ENCODE peak calls at places on chromosomes 2 and 18, in seven cellular contexts. C, B, H, O, Q, P and S are unnamed samples.

GRCh38 chr18:51668101-51668500 is 470.6 kb upstream of the MEX3C start:
- DNase-seq in Q (no peak), O (no peak), B (peak), P (no peak), C (no peak), H (no peak), S (peak)

GRCh38 chr2:84152471-84152870 is 306.6 kb downstream of the SUCLG1 start:
- DNase-seq in P (no peak), C (no peak), B (no peak), H (no peak), O (no peak), Q (no peak), S (no peak)

GRCh38 chr2:238101891-238102841 is 2.0 kb downstream of the ESPNL start:
- DNase-seq in P (no peak), Q (peak), H (no peak), C (no peak), O (no peak), B (no peak), S (no peak)

GRCh38 chr2:120293991-120294329 is 41.3 kb downstream of the RALB start:
- DNase-seq in C (no peak), B (no peak), Q (no peak), O (no peak), P (no peak), H (no peak), S (no peak)

GRCh38 chr2:32424739-32425138 is 67.9 kb downstream of the BIRC6 start:
- DNase-seq in B (no peak), O (no peak), H (no peak), C (no peak), Q (no peak), P (no peak), S (no peak)

GRCh38 chr2:202016579-202017227 is 17.0 kb upstream of the FZD7 start:
- DNase-seq in Q (no peak), P (peak), H (no peak), B (no peak), O (peak), C (no peak), S (no peak)

GRCh38 chr2:230054079-230054478 is 14.6 kb downstream of the SLC16A14 start:
- DNase-seq in C (no peak), P (no peak), H (no peak), O (no peak), Q (no peak), B (no peak), S (no peak)

GRCh38 chr18:79614211-79615028 is 65.2 kb upstream of the CTDP1 start:
- DNase-seq in C (peak), P (peak), H (peak), B (no peak), O (no peak), Q (peak), S (no peak)

GRCh38 chr2:76978064-76978463 is 544.1 kb downstream of the LRRTM4 start:
- DNase-seq in H (no peak), Q (no peak), B (no peak), P (no peak), C (no peak), O (no peak), S (no peak)

GRCh38 chr18:55334875-55335274 is 253.1 kb downstream of the TCF4 start:
- DNase-seq in P (peak), B (no peak), Q (peak), C (no peak), H (no peak), O (no peak), S (peak)

GRCh38 chr2:52571380-52572347 is 1195.9 kb upstream of the CHAC2 start:
- DNase-seq in B (no peak), P (no peak), C (no peak), H (peak), Q (no peak), O (no peak), S (no peak)

GRCh38 chr2:68185541-68186164 is 28.0 kb downstream of the PNO1 start:
- DNase-seq in O (no peak), C (no peak), B (peak), P (peak), Q (no peak), H (no peak), S (no peak)

GRCh38 chr2:46802665-46803550 is 112.7 kb downstream of the MCFD2 start:
- DNase-seq in H (no peak), P (no peak), C (peak), Q (no peak), O (peak), B (no peak), S (no peak)

GRCh38 chr18:35968278-35968880 is 4.1 kb upstream of the RMP24 start:
- DNase-seq in P (no peak), C (no peak), H (no peak), O (peak), Q (no peak), B (no peak), S (no peak)

GRCh38 chr2:141728142-141728541 is 402.7 kb downstream of the LRP1B start:
- DNase-seq in B (no peak), P (no peak), C (no peak), O (no peak), H (no peak), Q (no peak), S (no peak)

GRCh38 chr2:198957183-198957582 is 500.6 kb downstream of the SATB2 start:
- DNase-seq in P (no peak), O (no peak), B (no peak), C (no peak), H (no peak), Q (no peak), S (no peak)

GRCh38 chr2:70851704-70852103 is 16.1 kb upstream of the CD207 start:
- DNase-seq in Q (no peak), C (no peak), B (no peak), P (no peak), O (no peak), H (no peak), S (no peak)

GRCh38 chr2:31406593-31407385 is 7.8 kb downstream of the XDH start:
- DNase-seq in P (no peak), H (no peak), Q (no peak), O (no peak), C (no peak), B (no peak), S (no peak)

GRCh38 chr2:31335921-31336570 is 78.5 kb downstream of the XDH start:
- DNase-seq in O (peak), C (no peak), P (no peak), B (no peak), Q (no peak), H (no peak), S (no peak)

GRCh38 chr2:231640646-231641111 is 48.0 kb downstream of the TEX44 start:
- DNase-seq in C (peak), O (peak), H (no peak), Q (peak), P (peak), B (peak), S (peak)
- TF ChIP-seq POLR2A in C (peak), O (no peak), H (no peak), Q (no peak), P (no peak), B (no peak), S (no peak)

GRCh38 chr2:96342085-96342484 is 6.5 kb downstream of the NCAPH start:
- DNase-seq in Q (no peak), B (peak), P (no peak), C (no peak), H (no peak), O (no peak), S (no peak)

GRCh38 chr2:96347395-96347794 is 11.8 kb downstream of the NCAPH start:
- DNase-seq in Q (no peak), P (no peak), H (no peak), B (no peak), O (no peak), C (no peak), S (no peak)

GRCh38 chr2:96344011-96344410 is 8.4 kb downstream of the NCAPH start:
- DNase-seq in O (no peak), Q (no peak), H (peak), C (no peak), P (no peak), B (no peak), S (no peak)

GRCh38 chr2:96345868-96346452 is 10.4 kb downstream of the NCAPH start:
- DNase-seq in Q (no peak), O (no peak), B (no peak), C (no peak), P (no peak), H (no peak), S (no peak)

DNA sequence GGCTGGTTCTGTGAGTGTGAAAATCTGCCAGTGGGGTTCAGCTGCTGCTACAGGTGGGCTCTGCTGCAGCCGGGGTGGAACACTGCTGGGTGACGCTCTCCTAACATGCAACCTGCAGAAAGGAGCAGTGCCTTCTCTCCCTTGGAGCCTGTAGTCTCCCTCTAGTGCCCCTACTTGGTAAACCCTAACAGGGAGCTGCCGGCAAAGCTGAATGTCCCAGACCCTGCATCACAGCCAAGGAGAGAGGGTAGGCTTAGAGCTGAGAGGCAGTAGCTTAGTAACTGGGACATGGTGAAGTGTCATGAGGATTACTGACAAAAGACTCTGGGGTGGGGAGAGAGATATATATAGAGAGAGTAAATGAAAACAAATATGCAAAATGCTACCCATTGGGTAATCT is 9.8 kb downstream of the NCAPH start:
- DNase-seq in B (no peak), H (no peak), C (no peak), O (no peak), P (no peak), Q (no peak), S (no peak)
- TF ChIP-seq CTCF in B (no peak), H (peak), C (no peak), O (no peak), P (no peak), Q (no peak), S (no peak)

GRCh38 chr2:112275887-112276773 is 733 bp downstream of the ZC3H6 start:
- DNase-seq in Q (peak), C (peak), H (peak), O (peak), B (peak), P (peak), S (peak)
- TF ChIP-seq POLR2A in Q (peak), C (peak), H (no peak), O (peak), B (peak), P (peak), S (peak)

GRCh38 chr2:200658278-200658864 is 72.6 kb downstream of the AOX1 start:
- DNase-seq in P (no peak), Q (no peak), O (no peak), C (no peak), H (no peak), B (peak), S (no peak)
- TF ChIP-seq CTCF in P (no peak), Q (no peak), O (no peak), C (no peak), H (no peak), B (no peak), S (no peak)

GRCh38 chr2:43224131-43224570 is 2.3 kb downstream of the ZFP36L2 start:
- DNase-seq in P (peak), Q (peak), B (peak), O (peak), H (peak), C (peak), S (peak)
- TF ChIP-seq POLR2A in P (no peak), Q (no peak), B (peak), O (no peak), H (no peak), C (peak), S (no peak)

DNA sequence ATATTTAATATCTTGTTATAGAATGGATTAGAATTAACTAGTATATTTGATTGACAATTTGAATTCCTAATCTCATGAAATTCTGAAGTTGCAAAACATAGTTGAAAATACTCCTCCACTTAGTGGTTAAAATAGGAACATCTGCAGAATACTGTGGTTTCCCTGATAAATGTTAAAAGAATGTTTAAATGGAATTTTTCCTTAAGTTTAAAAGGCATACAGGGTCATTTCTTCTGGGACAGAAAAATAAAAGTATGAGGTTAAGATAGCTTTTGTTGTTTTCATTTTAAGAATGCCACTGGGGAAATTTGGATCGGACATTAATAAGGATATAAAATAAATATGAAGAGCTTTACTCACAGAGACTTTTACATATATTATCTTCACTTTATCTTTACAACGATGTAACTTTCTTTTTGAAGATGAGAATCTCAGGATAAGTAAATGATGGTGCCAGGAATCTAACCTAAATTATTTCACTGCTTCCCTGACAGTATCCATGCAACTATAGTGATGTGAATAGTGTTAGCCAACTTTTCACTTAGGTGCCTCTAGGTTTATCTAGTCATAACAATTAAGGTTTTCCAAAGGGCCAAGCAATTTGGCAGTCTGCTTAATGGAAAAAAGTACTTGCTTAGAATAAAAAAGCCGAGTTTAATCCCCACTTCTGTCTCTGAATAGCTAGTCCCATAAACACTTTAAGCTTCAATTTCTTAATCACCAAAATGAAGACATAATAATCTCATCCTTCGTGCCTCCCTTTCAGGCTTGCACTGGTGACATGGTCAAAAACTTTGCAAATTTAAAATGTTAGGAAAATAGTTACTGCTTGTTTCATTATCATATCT is 151.8 kb upstream of the STK17B start:
- DNase-seq in Q (no peak), P (no peak), C (no peak), O (no peak), B (no peak), H (no peak), S (no peak)
- TF ChIP-seq CTCF in Q (no peak), P (no peak), C (no peak), O (no peak), B (no peak), H (no peak), S (no peak)